ENCODE peak calls at places on chromosomes 12 and 14, in ten cellular contexts. S is left ventricle myocardium superior; R is stimulated activated CD4-positive, alpha-beta T cell treated with anti-CD3 and anti-CD28 coated beads, Interleukin-15, amount 100 ng/mL, for 24 hours; O is lower leg skin; A is GM12891; Y is NCI-H1092 treated with DMSO at 0.1 percent for 48 hours; V is T-helper 17 cell; C is kidney epithelial cell; P is Peyer's patch; E is sciatic nerve. T is an unnamed sample.

GRCh38 chr12:65533177-65533883 is 254.8 kb downstream of the MSRB3 start:
- DNase-seq in R (no peak), S (no peak), O (no peak), P (no peak), V (no peak), Y (no peak), C (no peak), E (no peak), A (no peak), T (no peak)

GRCh38 chr12:71538807-71539206 is 99.2 kb downstream of the LGR5 start:
- DNase-seq in V (no peak), O (no peak), Y (no peak), E (no peak), P (no peak), C (no peak), A (no peak), S (no peak), R (no peak), T (no peak)

GRCh38 chr14:89654998-89655397 is 238.0 kb upstream of the FOXN3 start:
- DNase-seq in V (no peak), A (no peak), R (no peak), Y (peak), C (no peak), P (no peak), O (no peak), S (no peak), E (no peak), T (no peak)

GRCh38 chr12:109393437-109394345 is 46.0 kb downstream of the MYO1H start:
- DNase-seq in V (no peak), C (peak), Y (peak), S (no peak), R (peak), O (no peak), E (peak), P (peak), A (peak), T (no peak)

GRCh38 chr12:80033457-80033856 is 65.9 kb upstream of the OTOGL start:
- DNase-seq in O (no peak), V (no peak), R (no peak), C (peak), P (no peak), A (no peak), E (no peak), Y (no peak), S (no peak), T (no peak)

GRCh38 chr14:24339284-24340151 is at the start of gene RIPK3:
- DNase-seq in A (peak), V (peak), O (peak), Y (no peak), S (peak), C (no peak), E (no peak), R (peak), P (peak), T (peak)

GRCh38 chr14:69008411-69008810 is 29.3 kb upstream of the ACTN1 start:
- DNase-seq in C (no peak), R (no peak), S (no peak), A (no peak), Y (no peak), P (no peak), O (no peak), V (no peak), E (no peak), T (no peak)

GRCh38 chr14:106694638-106695393 is 1168.4 kb downstream of the TMEM121 start:
- DNase-seq in A (peak), C (no peak), E (no peak), O (no peak), S (peak), V (peak), P (peak), Y (peak), R (peak), T (no peak)

GRCh38 chr14:51939211-51939705 is 50.1 kb upstream of the RTRAF start:
- DNase-seq in Y (no peak), R (no peak), S (no peak), O (no peak), E (no peak), A (no peak), P (no peak), V (no peak), C (no peak), T (no peak)

T was measured in left lobe of liver.